ENCODE peak calls at places on chromosomes 2 and 18, in nine cellular contexts. One of them, this sample, is unnamed. For H3K27me3, the result is how much of the 10 kb centered on the place peaks cover.

GRCh38 chr2:138122891-138123290 is 158.6 kb downstream of the HNMT start:
- DNase-seq in dorsolateral prefrontal cortex: no peak
- DNase-seq in suprapubic skin: no peak
- DNase-seq in right atrium auricular region: no peak
- DNase-seq in pancreas: no peak
- DNase-seq in fibroblast of lung: no peak
- DNase-seq in tibial artery: no peak
- DNase-seq in heart right ventricle: no peak
- DNase-seq in mammary epithelial cell: peak
- DNase-seq in this sample: no peak

GRCh38 chr2:198063242-198063641 is 258.8 kb downstream of the PLCL1 start:
- DNase-seq in heart right ventricle: no peak
- DNase-seq in fibroblast of lung: no peak
- DNase-seq in tibial artery: no peak
- DNase-seq in right atrium auricular region: no peak
- DNase-seq in pancreas: no peak
- DNase-seq in dorsolateral prefrontal cortex: no peak
- DNase-seq in mammary epithelial cell: no peak
- DNase-seq in suprapubic skin: no peak
- DNase-seq in this sample: no peak

GRCh38 chr2:3290655-3291054 is 87.0 kb downstream of the EIPR1 start:
- DNase-seq in mammary epithelial cell: no peak
- DNase-seq in pancreas: no peak
- DNase-seq in heart right ventricle: no peak
- DNase-seq in tibial artery: peak
- DNase-seq in dorsolateral prefrontal cortex: peak
- DNase-seq in right atrium auricular region: no peak
- DNase-seq in fibroblast of lung: no peak
- DNase-seq in suprapubic skin: peak
- DNase-seq in this sample: no peak

GRCh38 chr2:230503798-230504197 is 87.8 kb downstream of the SP100 start:
- DNase-seq in heart right ventricle: no peak
- DNase-seq in pancreas: no peak
- DNase-seq in fibroblast of lung: no peak
- DNase-seq in dorsolateral prefrontal cortex: no peak
- DNase-seq in right atrium auricular region: no peak
- DNase-seq in mammary epithelial cell: no peak
- DNase-seq in suprapubic skin: no peak
- DNase-seq in tibial artery: no peak
- DNase-seq in this sample: no peak

GRCh38 chr2:233414777-233415570 is 60.7 kb downstream of the DGKD start:
- DNase-seq in heart right ventricle: no peak
- DNase-seq in right atrium auricular region: no peak
- DNase-seq in suprapubic skin: no peak
- DNase-seq in tibial artery: no peak
- DNase-seq in mammary epithelial cell: peak
- DNase-seq in dorsolateral prefrontal cortex: no peak
- DNase-seq in pancreas: no peak
- DNase-seq in fibroblast of lung: peak
- DNase-seq in this sample: no peak

GRCh38 chr2:71700880-71701397 is 247.6 kb downstream of the DYSF start:
- DNase-seq in tibial artery: peak
- DNase-seq in right atrium auricular region: peak
- DNase-seq in pancreas: peak
- DNase-seq in dorsolateral prefrontal cortex: peak
- DNase-seq in heart right ventricle: peak
- DNase-seq in mammary epithelial cell: no peak
- DNase-seq in fibroblast of lung: no peak
- DNase-seq in suprapubic skin: peak
- DNase-seq in this sample: no peak

GRCh38 chr18:79107886-79108285 is 38.7 kb downstream of the ATP9B start:
- DNase-seq in heart right ventricle: no peak
- DNase-seq in dorsolateral prefrontal cortex: no peak
- DNase-seq in tibial artery: no peak
- DNase-seq in fibroblast of lung: no peak
- DNase-seq in right atrium auricular region: no peak
- DNase-seq in pancreas: no peak
- DNase-seq in suprapubic skin: no peak
- DNase-seq in mammary epithelial cell: no peak
- DNase-seq in this sample: no peak

GRCh38 chr2:158197940-158198339 is 96.3 kb downstream of the UPP2 start:
- DNase-seq in suprapubic skin: no peak
- DNase-seq in right atrium auricular region: no peak
- DNase-seq in mammary epithelial cell: no peak
- DNase-seq in dorsolateral prefrontal cortex: no peak
- DNase-seq in fibroblast of lung: no peak
- DNase-seq in pancreas: no peak
- DNase-seq in heart right ventricle: no peak
- DNase-seq in tibial artery: no peak
- DNase-seq in this sample: no peak

GRCh38 chr18:42275949-42276730 is 321.1 kb downstream of the PIK3C3 start:
- DNase-seq in right atrium auricular region: no peak
- DNase-seq in fibroblast of lung: no peak
- DNase-seq in mammary epithelial cell: no peak
- DNase-seq in heart right ventricle: no peak
- DNase-seq in dorsolateral prefrontal cortex: no peak
- DNase-seq in pancreas: no peak
- DNase-seq in tibial artery: no peak
- DNase-seq in suprapubic skin: no peak
- DNase-seq in this sample: no peak

GRCh38 chr2:178397002-178397605 is 53.9 kb downstream of the PRKRA start:
- DNase-seq in mammary epithelial cell: peak
- DNase-seq in pancreas: no peak
- DNase-seq in tibial artery: no peak
- DNase-seq in dorsolateral prefrontal cortex: no peak
- DNase-seq in fibroblast of lung: peak
- DNase-seq in right atrium auricular region: no peak
- DNase-seq in heart right ventricle: no peak
- DNase-seq in suprapubic skin: no peak
- DNase-seq in this sample: no peak

GRCh38 chr2:59389240-59389639 is 1148.1 kb upstream of the FANCL start:
- DNase-seq in right atrium auricular region: no peak
- DNase-seq in pancreas: no peak
- DNase-seq in suprapubic skin: no peak
- DNase-seq in heart right ventricle: no peak
- DNase-seq in fibroblast of lung: peak
- DNase-seq in dorsolateral prefrontal cortex: no peak
- DNase-seq in tibial artery: no peak
- DNase-seq in mammary epithelial cell: peak
- DNase-seq in this sample: no peak

GRCh38 chr2:149540138-149540537 is 47.4 kb downstream of the MMADHC start:
- DNase-seq in tibial artery: no peak
- DNase-seq in pancreas: no peak
- DNase-seq in dorsolateral prefrontal cortex: no peak
- DNase-seq in right atrium auricular region: no peak
- DNase-seq in mammary epithelial cell: no peak
- DNase-seq in heart right ventricle: no peak
- DNase-seq in suprapubic skin: no peak
- DNase-seq in fibroblast of lung: no peak
- DNase-seq in this sample: no peak

GRCh38 chr2:106316937-106317336 is 122.8 kb upstream of the UXS1 start:
- DNase-seq in fibroblast of lung: no peak
- DNase-seq in tibial artery: no peak
- DNase-seq in pancreas: no peak
- DNase-seq in suprapubic skin: no peak
- DNase-seq in heart right ventricle: no peak
- DNase-seq in mammary epithelial cell: no peak
- DNase-seq in dorsolateral prefrontal cortex: no peak
- DNase-seq in right atrium auricular region: no peak
- DNase-seq in this sample: no peak

GRCh38 chr18:34773961-34774754 is 64.1 kb downstream of the DTNA start:
- DNase-seq in tibial artery: peak
- DNase-seq in right atrium auricular region: no peak
- DNase-seq in pancreas: peak
- DNase-seq in heart right ventricle: peak
- DNase-seq in fibroblast of lung: peak
- DNase-seq in suprapubic skin: peak
- DNase-seq in dorsolateral prefrontal cortex: no peak
- DNase-seq in mammary epithelial cell: peak
- DNase-seq in this sample: no peak

GRCh38 chr18:23003289-23003688 is 70.2 kb downstream of the RBBP8 start:
- DNase-seq in tibial artery: no peak
- DNase-seq in fibroblast of lung: no peak
- DNase-seq in dorsolateral prefrontal cortex: no peak
- DNase-seq in right atrium auricular region: no peak
- DNase-seq in pancreas: no peak
- DNase-seq in mammary epithelial cell: no peak
- DNase-seq in suprapubic skin: no peak
- DNase-seq in heart right ventricle: no peak
- DNase-seq in this sample: no peak

DNA sequence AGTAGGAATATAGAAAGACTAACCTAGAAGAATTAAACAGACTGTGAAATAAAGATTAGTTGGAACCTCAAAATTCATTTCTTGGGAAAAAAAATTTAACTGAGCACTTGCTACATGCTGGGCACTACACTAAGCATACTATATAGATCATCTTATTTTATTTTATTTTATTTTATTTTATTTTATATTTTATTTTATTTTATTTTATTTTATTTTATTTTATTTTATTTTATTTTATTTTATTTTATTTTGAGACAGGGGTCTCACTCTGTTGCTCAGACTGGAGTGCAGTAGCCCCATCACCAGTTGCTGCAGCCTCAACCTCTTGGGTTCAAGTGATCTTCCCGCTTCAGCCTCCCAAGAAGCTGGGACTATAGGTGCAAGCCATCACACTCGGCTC is 74.5 kb upstream of the DSC1 start:
- DNase-seq in dorsolateral prefrontal cortex: no peak
- DNase-seq in right atrium auricular region: no peak
- DNase-seq in tibial artery: no peak
- DNase-seq in mammary epithelial cell: no peak
- DNase-seq in pancreas: no peak
- DNase-seq in fibroblast of lung: no peak
- DNase-seq in heart right ventricle: no peak
- DNase-seq in suprapubic skin: no peak
- DNase-seq in this sample: no peak
- TF ChIP-seq CTCF in dorsolateral prefrontal cortex: no peak
- TF ChIP-seq CTCF in right atrium auricular region: no peak
- TF ChIP-seq CTCF in tibial artery: no peak
- TF ChIP-seq CTCF in mammary epithelial cell: no peak
- TF ChIP-seq CTCF in pancreas: no peak
- TF ChIP-seq CTCF in fibroblast of lung: no peak
- TF ChIP-seq CTCF in heart right ventricle: no peak
- TF ChIP-seq CTCF in suprapubic skin: no peak
- TF ChIP-seq CTCF in this sample: no peak

GRCh38 chr2:226813148-226813701 is 13.6 kb upstream of the IRS1 start:
- DNase-seq in pancreas: no peak
- DNase-seq in fibroblast of lung: peak
- DNase-seq in right atrium auricular region: no peak
- DNase-seq in mammary epithelial cell: no peak
- DNase-seq in dorsolateral prefrontal cortex: no peak
- DNase-seq in tibial artery: no peak
- DNase-seq in suprapubic skin: no peak
- DNase-seq in heart right ventricle: no peak
- DNase-seq in this sample: no peak
- H3K27me3 ChIP-seq in pancreas: under half
- H3K27me3 ChIP-seq in fibroblast of lung: under half
- H3K27me3 ChIP-seq in right atrium auricular region: under half
- H3K27me3 ChIP-seq in mammary epithelial cell: under half
- H3K27me3 ChIP-seq in dorsolateral prefrontal cortex: under half
- H3K27me3 ChIP-seq in tibial artery: under half
- H3K27me3 ChIP-seq in suprapubic skin: under half
- H3K27me3 ChIP-seq in heart right ventricle: under half
- H3K27me3 ChIP-seq in this sample: under half

GRCh38 chr2:205776720-205777119 is 94.4 kb downstream of the NRP2 start:
- DNase-seq in heart right ventricle: no peak
- DNase-seq in suprapubic skin: no peak
- DNase-seq in mammary epithelial cell: no peak
- DNase-seq in tibial artery: no peak
- DNase-seq in pancreas: no peak
- DNase-seq in dorsolateral prefrontal cortex: no peak
- DNase-seq in fibroblast of lung: no peak
- DNase-seq in right atrium auricular region: no peak
- DNase-seq in this sample: no peak
- TF ChIP-seq CTCF in heart right ventricle: no peak
- TF ChIP-seq CTCF in suprapubic skin: no peak
- TF ChIP-seq CTCF in mammary epithelial cell: no peak
- TF ChIP-seq CTCF in tibial artery: no peak
- TF ChIP-seq CTCF in pancreas: no peak
- TF ChIP-seq CTCF in dorsolateral prefrontal cortex: no peak
- TF ChIP-seq CTCF in fibroblast of lung: no peak
- TF ChIP-seq CTCF in right atrium auricular region: no peak
- TF ChIP-seq CTCF in this sample: no peak

DNA sequence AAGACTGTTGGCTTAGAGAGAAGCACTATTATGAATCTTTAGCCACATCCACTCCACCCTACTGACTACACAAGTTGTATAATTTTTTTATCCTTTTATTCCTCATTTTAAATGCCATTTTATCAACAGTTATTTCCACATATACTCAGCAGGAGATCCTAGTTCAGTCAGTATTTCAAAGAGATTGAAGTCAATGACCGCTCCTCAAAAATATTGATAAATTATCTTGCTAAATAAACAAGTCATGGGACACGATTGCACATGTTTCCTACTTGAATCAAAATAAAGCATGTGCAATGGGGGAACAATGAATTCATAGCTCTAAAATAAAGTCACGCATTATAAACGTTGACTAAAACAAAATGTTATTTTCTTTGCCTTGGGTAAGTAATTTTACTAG is 496.5 kb downstream of the LRRTM4 start:
- DNase-seq in dorsolateral prefrontal cortex: no peak
- DNase-seq in pancreas: no peak
- DNase-seq in right atrium auricular region: no peak
- DNase-seq in fibroblast of lung: no peak
- DNase-seq in tibial artery: no peak
- DNase-seq in heart right ventricle: no peak
- DNase-seq in suprapubic skin: no peak
- DNase-seq in mammary epithelial cell: no peak
- DNase-seq in this sample: no peak
- H3K27me3 ChIP-seq in dorsolateral prefrontal cortex: under half
- H3K27me3 ChIP-seq in pancreas: under half
- H3K27me3 ChIP-seq in right atrium auricular region: under half
- H3K27me3 ChIP-seq in fibroblast of lung: under half
- H3K27me3 ChIP-seq in tibial artery: under half
- H3K27me3 ChIP-seq in heart right ventricle: under half
- H3K27me3 ChIP-seq in suprapubic skin: under half
- H3K27me3 ChIP-seq in mammary epithelial cell: under half
- H3K27me3 ChIP-seq in this sample: under half